ENCODE peak calls at places on chromosomes 12 and 14, in four cellular contexts. I is H9, P is H1, D is IMR-90. N is an unnamed sample.

GRCh38 chr14:65269732-65270131 is 142.8 kb upstream of the FUT8 start:
- DNase-seq in D (no peak), I (no peak), P (no peak), N (no peak)

GRCh38 chr12:11959117-11959823 is 111.5 kb upstream of the BCL2L14 start:
- DNase-seq in P (peak), D (peak), I (no peak), N (no peak)

GRCh38 chr12:120235369-120236123 is 30.0 kb downstream of the PXN start:
- DNase-seq in D (no peak), I (peak), P (no peak), N (peak)

GRCh38 chr12:39300799-39301198 is 142.1 kb downstream of the KIF21A start:
- DNase-seq in I (no peak), D (no peak), P (no peak), N (no peak)

GRCh38 chr12:121132601-121133481 is at the start of gene P2RX7:
- DNase-seq in P (peak), I (peak), D (peak), N (peak)

GRCh38 chr14:91402278-91403068 is 15.1 kb downstream of the CCDC88C start:
- DNase-seq in I (no peak), D (no peak), P (no peak), N (no peak)

GRCh38 chr12:90859591-90859990 is 95.4 kb downstream of the CCER1 start:
- DNase-seq in D (no peak), I (no peak), P (no peak), N (no peak)

GRCh38 chr12:47222960-47223847 is 143.4 kb upstream of the AMIGO2 start:
- DNase-seq in P (peak), D (no peak), I (peak), N (peak)

GRCh38 chr12:64627781-64628180 is 17.5 kb downstream of the RASSF3 start:
- DNase-seq in P (no peak), I (no peak), D (peak), N (no peak)

GRCh38 chr14:65164068-65164824 is 61.9 kb upstream of the MAX start:
- DNase-seq in P (no peak), I (no peak), D (peak), N (peak)

GRCh38 chr14:23514009-23514962 is 37.3 kb downstream of the ZFHX2 start:
- DNase-seq in I (peak), D (no peak), P (no peak), N (no peak)

GRCh38 chr12:121060149-121061001 is 21.3 kb upstream of the OASL start:
- DNase-seq in D (peak), P (peak), I (peak), N (peak)

GRCh38 chr14:29475641-29476040 is 452.0 kb downstream of the PRKD1 start:
- DNase-seq in D (no peak), P (no peak), I (no peak), N (no peak)

GRCh38 chr14:102831163-102831804 is 54.0 kb downstream of the TRAF3 start:
- DNase-seq in P (no peak), I (no peak), D (no peak), N (no peak)

GRCh38 chr12:119829439-119829838 is 47.7 kb downstream of the CIT start:
- DNase-seq in P (no peak), D (no peak), I (no peak), N (no peak)

GRCh38 chr12:131091976-131092691 is 138.4 kb downstream of the ADGRD1 start:
- DNase-seq in P (no peak), I (peak), D (no peak), N (no peak)

GRCh38 chr14:24900281-24900868 is 149.6 kb downstream of the STXBP6 start:
- DNase-seq in P (no peak), I (no peak), D (peak), N (no peak)

GRCh38 chr12:124884587-124885438 is 21.1 kb upstream of the SCARB1 start:
- DNase-seq in I (peak), P (no peak), D (no peak), N (peak)

GRCh38 chr12:52359511-52360103 is 7.7 kb downstream of the KRT85 start:
- DNase-seq in D (no peak), P (no peak), I (no peak), N (no peak)

GRCh38 chr14:52327374-52328226 is 13.5 kb downstream of the PTGER2 start:
- DNase-seq in P (no peak), D (peak), I (no peak), N (no peak)

GRCh38 chr14:66918527-66918926 is 270.7 kb upstream of the GARIN2 start:
- DNase-seq in D (no peak), P (no peak), I (no peak), N (peak)

GRCh38 chr14:66920196-66920595 is 269.0 kb upstream of the GARIN2 start:
- DNase-seq in P (no peak), I (no peak), D (peak), N (no peak)

DNA sequence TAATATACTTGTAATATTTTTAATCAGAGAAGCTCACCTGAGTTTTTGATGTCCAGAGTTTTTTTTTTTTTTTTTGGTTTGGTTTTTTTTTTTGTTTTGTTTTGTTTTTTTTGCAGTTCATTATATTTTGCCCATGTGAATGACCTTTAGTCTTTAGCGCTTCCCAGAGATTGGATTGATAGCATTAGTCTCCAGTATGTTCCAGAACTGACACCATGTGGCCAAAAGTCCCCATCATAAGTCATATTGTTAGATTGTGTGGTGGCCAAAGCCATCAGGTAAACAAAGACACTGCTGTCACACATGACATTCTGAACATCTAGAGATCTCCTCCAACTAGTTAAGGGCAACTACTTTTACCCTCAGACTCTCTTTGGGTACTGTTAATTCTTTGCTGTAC is 272.8 kb upstream of the GARIN2 start:
- DNase-seq in D (no peak), P (no peak), I (no peak), N (no peak)
- H4K5ac ChIP-seq in D (no peak), P (no peak), I (no peak), N (no peak)

GRCh38 chr12:54009171-54010052 is 627 bp downstream of the HOXC8 start:
- DNase-seq in D (no peak), I (no peak), P (no peak), N (no peak)
- H3K9ac ChIP-seq in D (no peak), I (no peak), P (no peak), N (no peak)

GRCh38 chr14:34688470-34689206 is 25.8 kb downstream of the CFL2 start:
- DNase-seq in D (no peak), I (no peak), P (no peak), N (no peak)

GRCh38 chr14:34680806-34681479 is 33.5 kb downstream of the CFL2 start:
- DNase-seq in D (no peak), P (no peak), I (no peak), N (no peak)

GRCh38 chr14:34684578-34684977 is 29.8 kb downstream of the CFL2 start:
- DNase-seq in I (no peak), P (no peak), D (peak), N (no peak)

GRCh38 chr14:34682787-34683321 is 31.5 kb downstream of the CFL2 start:
- DNase-seq in D (no peak), I (no peak), P (no peak), N (no peak)

GRCh38 chr14:34685819-34686428 is 28.5 kb downstream of the CFL2 start:
- DNase-seq in P (no peak), I (no peak), D (no peak), N (peak)
- H4K5ac ChIP-seq in P (no peak), I (no peak), D (no peak), N (no peak)

GRCh38 chr12:32512379-32512778 is 113.0 kb downstream of the FGD4 start:
- DNase-seq in D (no peak), P (no peak), I (no peak), N (no peak)

GRCh38 chr12:32517966-32518365 is 118.6 kb downstream of the FGD4 start:
- DNase-seq in P (no peak), I (no peak), D (no peak), N (no peak)

GRCh38 chr12:32512910-32513309 is 113.6 kb downstream of the FGD4 start:
- DNase-seq in D (no peak), P (no peak), I (no peak), N (no peak)

GRCh38 chr12:32516230-32516629 is 116.9 kb downstream of the FGD4 start:
- DNase-seq in I (no peak), P (no peak), D (no peak), N (peak)

GRCh38 chr12:32515137-32515860 is 115.9 kb downstream of the FGD4 start:
- DNase-seq in I (no peak), D (no peak), P (no peak), N (peak)
- H3K9ac ChIP-seq in I (no peak), D (no peak), P (no peak), N (no peak)

GRCh38 chr12:2900642-2901041 is 10.0 kb downstream of the TULP3 start:
- DNase-seq in I (no peak), D (no peak), P (no peak), N (no peak)
- H4K5ac ChIP-seq in I (no peak), D (no peak), P (no peak), N (no peak)

N was measured in mesendoderm.